ENCODE peak calls at places on chromosomes 16 and 17, in six cellular contexts. W is PC-9; C is neural progenitor cell; I is CD8-positive, alpha-beta memory T cell; T is left ventricle myocardium inferior; N is stomach. A is an unnamed sample.

GRCh38 chr17:81513669-81514484 is 1.3 kb upstream of the ACTG1 start:
- DNase-seq in W (peak; percentile 41), C (peak; percentile 85), I (peak; percentile 25), T (peak; percentile 75), N (peak; percentile 80), A (peak; percentile 86)

GRCh38 chr17:8073627-8074485 is 13.7 kb downstream of the ALOX12B start:
- DNase-seq in W (no peak), C (peak; percentile 91), I (peak; percentile 80), T (peak; percentile 57), N (peak; percentile 81), A (peak; percentile 91)

GRCh38 chr16:11229906-11230305 is 26.1 kb downstream of the SOCS1 start:
- DNase-seq in W (peak; percentile 63), C (no peak), I (no peak), T (no peak), N (peak; percentile 62), A (no peak)

GRCh38 chr16:81495321-81496234 is 51.0 kb downstream of the CMIP start:
- DNase-seq in W (no peak), C (no peak), I (no peak), T (peak; percentile 66), N (peak; percentile 48), A (peak; percentile 77)

GRCh38 chr17:81518785-81519283 is 6.2 kb upstream of the ACTG1 start:
- DNase-seq in W (no peak), C (peak; percentile 48), I (no peak), T (peak; percentile 55), N (peak; percentile 70), A (peak; percentile 84)

GRCh38 chr16:50304467-50305440 is 38.4 kb downstream of the ADCY7 start:
- DNase-seq in W (no peak), C (no peak), I (no peak), T (no peak), N (no peak), A (peak; percentile 62)

GRCh38 chr17:37247825-37248224 is 128.0 kb upstream of the C17orf78 start:
- DNase-seq in W (no peak), C (no peak), I (no peak), T (no peak), N (no peak), A (no peak)

GRCh38 chr17:3935825-3936355 is 19.6 kb upstream of the P2RX1 start:
- DNase-seq in W (no peak), C (no peak), I (no peak), T (no peak), N (no peak), A (no peak)

GRCh38 chr16:66419527-66419926 is 7.6 kb upstream of the BEAN1 start:
- DNase-seq in W (no peak), C (peak; percentile 20), I (no peak), T (no peak), N (no peak), A (no peak)

GRCh38 chr16:53848950-53849349 is 145.0 kb downstream of the FTO start:
- DNase-seq in W (no peak), C (no peak), I (no peak), T (no peak), N (no peak), A (no peak)

GRCh38 chr17:7632492-7632894 is 2.6 kb downstream of the SHBG start:
- DNase-seq in W (no peak), C (peak; percentile 70), I (no peak), T (no peak), N (peak; percentile 31), A (no peak)

GRCh38 chr17:28466001-28466400 is 7.4 kb upstream of the SLC13A2 start:
- DNase-seq in W (no peak), C (no peak), I (no peak), T (no peak), N (no peak), A (no peak)

GRCh38 chr17:69166957-69167356 is 25.3 kb upstream of the ABCA6 start:
- DNase-seq in W (no peak), C (no peak), I (no peak), T (no peak), N (no peak), A (no peak)

GRCh38 chr16:80599466-80599865 is 58.7 kb downstream of the DYNLRB2 start:
- DNase-seq in W (no peak), C (no peak), I (no peak), T (no peak), N (no peak), A (no peak)

GRCh38 chr17:2911035-2911754 is 115.0 kb downstream of the RAP1GAP2 start:
- DNase-seq in W (no peak), C (no peak), I (no peak), T (peak; percentile 41), N (no peak), A (no peak)

GRCh38 chr17:13353590-13353989 is 248.1 kb downstream of the HS3ST3A1 start:
- DNase-seq in W (no peak), C (no peak), I (no peak), T (peak; percentile 28), N (no peak), A (no peak)

GRCh38 chr16:82629441-82630027 is 2.8 kb downstream of the CDH13 start:
- DNase-seq in W (no peak), C (peak; percentile 38), I (no peak), T (no peak), N (no peak), A (no peak)

GRCh38 chr16:14485131-14485551 is 144.9 kb downstream of the PARN start:
- DNase-seq in W (peak; percentile 49), C (no peak), I (no peak), T (no peak), N (no peak), A (no peak)

GRCh38 chr16:86481607-86482006 is 28.7 kb upstream of the FOXF1 start:
- DNase-seq in W (no peak), C (no peak), I (no peak), T (no peak), N (no peak), A (no peak)
- H3K27ac ChIP-seq in W (no peak overlapping the region), C (no peak overlapping the region), I (no peak overlapping the region), T (no peak overlapping the region), N (peak overlapping the region; percentile 42), A (no peak overlapping the region)

GRCh38 chr17:27284811-27285415 is 9.0 kb upstream of the WSB1 start:
- DNase-seq in W (no peak), C (no peak), I (no peak), T (no peak), N (no peak), A (no peak)

GRCh38 chr17:27281438-27281837 is 12.5 kb upstream of the WSB1 start:
- DNase-seq in W (no peak), C (no peak), I (no peak), T (no peak), N (no peak), A (no peak)

GRCh38 chr17:27285501-27285900 is 8.4 kb upstream of the WSB1 start:
- DNase-seq in W (no peak), C (no peak), I (no peak), T (no peak), N (no peak), A (no peak)

GRCh38 chr17:27282054-27282501 is 11.8 kb upstream of the WSB1 start:
- DNase-seq in W (peak; percentile 70), C (no peak), I (no peak), T (no peak), N (no peak), A (no peak)

DNA sequence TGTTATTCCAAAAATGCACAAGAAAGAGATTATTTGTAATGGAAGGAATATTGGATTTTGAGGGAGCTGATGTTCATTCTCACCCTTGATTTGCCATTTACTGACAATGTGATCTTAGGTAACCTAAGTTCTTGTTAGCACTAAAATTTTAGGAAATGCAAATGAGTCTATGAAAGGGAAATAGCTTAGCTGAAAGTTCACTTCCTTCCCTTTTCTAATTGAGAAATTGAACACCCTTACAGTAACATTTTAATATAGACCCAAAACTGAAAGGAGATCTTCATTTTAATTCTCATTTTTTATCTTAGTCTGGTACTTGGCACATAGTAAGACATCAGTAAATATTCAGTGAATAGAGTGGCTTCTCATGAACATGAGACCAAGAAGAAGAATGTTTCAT is 10.9 kb upstream of the WSB1 start:
- DNase-seq in W (no peak), C (no peak), I (no peak), T (no peak), N (no peak), A (no peak)
- H3K4me1 ChIP-seq in W (no peaks in the 10 kb centered on the region), C (no peaks in the 10 kb centered on the region), I (no peaks in the 10 kb centered on the region), T (peaks cover 32% of the 10 kb centered on the region), N (peaks cover 19% of the 10 kb centered on the region), A (peaks cover 24% of the 10 kb centered on the region)

GRCh38 chr16:2096853-2097620 is 38.7 kb downstream of the PKD1 start:
- DNase-seq in W (no peak), C (no peak), I (no peak), T (no peak), N (no peak), A (no peak)

GRCh38 chr16:2092866-2093265 is 42.8 kb downstream of the PKD1 start:
- DNase-seq in W (no peak), C (no peak), I (no peak), T (no peak), N (no peak), A (no peak)

GRCh38 chr16:2095315-2095853 is 40.3 kb downstream of the PKD1 start:
- DNase-seq in W (no peak), C (no peak), I (no peak), T (no peak), N (no peak), A (no peak)

GRCh38 chr16:2093793-2094192 is 41.9 kb downstream of the PKD1 start:
- DNase-seq in W (no peak), C (no peak), I (no peak), T (no peak), N (no peak), A (no peak)

DNA sequence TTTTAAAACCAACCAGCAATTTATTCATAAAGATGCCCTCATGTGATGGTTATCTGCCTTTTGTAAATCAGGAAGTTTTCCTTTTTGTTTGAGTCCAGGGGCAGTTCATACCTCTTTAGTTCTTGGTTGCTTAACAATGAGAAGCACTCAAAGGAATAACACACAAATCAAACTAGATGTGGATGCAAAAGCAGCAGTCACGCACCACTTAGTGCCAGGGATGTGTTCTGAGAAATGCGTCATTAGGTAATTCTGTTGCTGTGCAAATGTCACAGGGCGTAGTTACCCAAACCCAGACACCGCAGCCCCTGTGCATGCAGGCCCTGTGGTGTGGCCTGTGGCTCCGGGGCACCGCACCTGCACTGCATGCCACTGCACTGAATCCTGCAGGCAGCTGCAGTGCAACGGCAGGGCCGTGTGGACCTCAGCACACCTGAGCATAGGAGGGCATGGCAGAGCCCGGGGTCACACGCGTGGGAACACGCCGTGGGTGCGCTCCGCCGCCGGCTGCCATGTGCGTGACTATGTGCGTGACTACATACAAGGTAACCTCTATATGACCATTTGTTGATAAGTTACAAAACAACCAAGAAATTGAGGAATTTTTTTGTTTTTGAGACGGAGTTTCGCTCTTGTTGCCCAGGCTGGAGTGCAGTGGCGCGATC is 39.6 kb downstream of the PKD1 start:
- DNase-seq in W (no peak), C (no peak), I (no peak), T (no peak), N (no peak), A (no peak)
- H3K36me3 ChIP-seq in W (no peaks in the 10 kb centered on the region), C (no peaks in the 10 kb centered on the region), I (no peaks in the 10 kb centered on the region), T (peaks cover 88% of the 10 kb centered on the region), N (peaks cover 93% of the 10 kb centered on the region), A (peaks cover 73% of the 10 kb centered on the region)

GRCh38 chr17:66276328-66276937 is 26.0 kb upstream of the PRKCA start:
- DNase-seq in W (peak; percentile 72), C (no peak), I (no peak), T (no peak), N (no peak), A (no peak)

GRCh38 chr17:66271512-66271911 is 30.9 kb upstream of the PRKCA start:
- DNase-seq in W (no peak), C (no peak), I (no peak), T (no peak), N (no peak), A (no peak)

GRCh38 chr17:66272699-66273390 is 29.6 kb upstream of the PRKCA start:
- DNase-seq in W (peak; percentile 94), C (no peak), I (no peak), T (no peak), N (no peak), A (no peak)

GRCh38 chr17:66273391-66273722 is 29.1 kb upstream of the PRKCA start:
- DNase-seq in W (no peak), C (no peak), I (no peak), T (no peak), N (no peak), A (no peak)

GRCh38 chr17:66275651-66276050 is 26.8 kb upstream of the PRKCA start:
- DNase-seq in W (peak; percentile 98), C (no peak), I (no peak), T (no peak), N (peak; percentile 42), A (no peak)
- H3K27ac ChIP-seq in W (peak overlapping the region; percentile 82), C (no peak overlapping the region), I (no peak overlapping the region), T (no peak overlapping the region), N (no peak overlapping the region), A (no peak overlapping the region)

A was measured in upper lobe of right lung.